ENCODE peak calls at places on chromosomes 6 and 20, in nine cellular contexts. W, S, X, H, N, T, Y, G and U are unnamed samples.

GRCh38 chr20:20333866-20334265 is 34.0 kb upstream of the INSM1 start:
- DNase-seq in W (no peak), S (no peak), X (no peak), H (no peak), N (no peak), T (no peak), Y (no peak), G (no peak), U (no peak)

GRCh38 chr6:152273002-152273401 is 364.2 kb downstream of the SYNE1 start:
- DNase-seq in W (no peak), S (no peak), X (no peak), H (no peak), N (no peak), T (no peak), Y (peak; percentile 27), G (no peak), U (no peak)

GRCh38 chr20:14612389-14612788 is 275.0 kb upstream of the FLRT3 start:
- DNase-seq in W (no peak), S (no peak), X (no peak), H (no peak), N (no peak), T (no peak), Y (no peak), G (no peak), U (no peak)

GRCh38 chr6:16718301-16718700 is 43.0 kb downstream of the ATXN1 start:
- DNase-seq in W (no peak), S (no peak), X (no peak), H (no peak), N (no peak), T (no peak), Y (no peak), G (no peak), U (no peak)

GRCh38 chr6:43990627-43991619 is 136.3 kb downstream of the MRPL14 start:
- DNase-seq in W (no peak), S (no peak), X (no peak), H (no peak), N (no peak), T (no peak), Y (peak; percentile 89), G (no peak), U (no peak)

GRCh38 chr20:23752019-23752418 is 1.3 kb upstream of the CST1 start:
- DNase-seq in W (no peak), S (no peak), X (no peak), H (no peak), N (no peak), T (no peak), Y (no peak), G (no peak), U (no peak)

GRCh38 chr6:18011287-18011686 is 23.9 kb upstream of the KIF13A start:
- DNase-seq in W (no peak), S (no peak), X (no peak), H (no peak), N (no peak), T (no peak), Y (no peak), G (no peak), U (no peak)

GRCh38 chr20:2698186-2698817 is 5.7 kb downstream of the EBF4 start:
- DNase-seq in W (no peak), S (no peak), X (no peak), H (no peak), N (no peak), T (no peak), Y (no peak), G (no peak), U (no peak)